ENCODE peak calls at places on chromosome X, in eight cellular contexts. I is IMR-90, X is mammary epithelial cell, N is lung, A is breast epithelium, J is PC-3, D is NT2/D1, M is mesendoderm. K is an unnamed sample. For H3K4me1, the result is how much of the 10 kb centered on the place peaks cover.

GRCh38 chrX:96407043-96407442 is 277.6 kb upstream of the DIAPH2 start:
- DNase-seq in I (peak), X (no peak), N (no peak), A (no peak), J (peak), D (no peak), M (peak), K (peak)

GRCh38 chrX:68941385-68941952 is 112.6 kb downstream of the EFNB1 start:
- DNase-seq in I (peak), X (no peak), N (peak), A (no peak), J (no peak), D (no peak), M (no peak), K (peak)

GRCh38 chrX:54166915-54167314 is 16.1 kb downstream of the FAM120C start:
- DNase-seq in I (no peak), X (no peak), N (no peak), A (no peak), J (no peak), D (no peak), M (no peak), K (no peak)

GRCh38 chrX:12970691-12971202 is 4.2 kb upstream of the TMSB4X start:
- DNase-seq in I (peak), X (no peak), N (no peak), A (no peak), J (peak), D (no peak), M (peak), K (peak)

GRCh38 chrX:5113128-5113527 is 1115.5 kb downstream of the NLGN4X start:
- DNase-seq in I (no peak), X (peak), N (no peak), A (no peak), J (peak), D (peak), M (peak), K (no peak)

GRCh38 chrX:41759817-41760216 is 35.8 kb downstream of the GPR82 start:
- DNase-seq in I (peak), X (peak), N (no peak), A (no peak), J (peak), D (peak), M (peak), K (no peak)

GRCh38 chrX:40099046-40099968 is 1.5 kb upstream of the BCOR start:
- DNase-seq in I (no peak), X (no peak), N (no peak), A (no peak), J (no peak), D (no peak), M (peak), K (no peak)

GRCh38 chrX:130770615-130771014 is 132.4 kb downstream of the ENOX2 start:
- DNase-seq in I (peak), X (peak), N (no peak), A (no peak), J (peak), D (no peak), M (no peak), K (peak)

GRCh38 chrX:104343408-104344129 is 88.8 kb upstream of the ESX1 start:
- DNase-seq in I (peak), X (peak), N (peak), A (no peak), J (peak), D (peak), M (peak), K (peak)

GRCh38 chrX:1435241-1435900 is 17.3 kb downstream of the ASMTL start:
- DNase-seq in I (no peak), X (no peak), N (no peak), A (peak), J (no peak), D (no peak), M (no peak), K (no peak)

GRCh38 chrX:54509401-54509800 is 13.4 kb upstream of the FGD1 start:
- DNase-seq in I (peak), X (no peak), N (no peak), A (no peak), J (no peak), D (no peak), M (peak), K (peak)

GRCh38 chrX:101385795-101386541 is at the start of gene BTK:
- DNase-seq in I (no peak), X (no peak), N (peak), A (no peak), J (no peak), D (no peak), M (peak), K (no peak)

GRCh38 chrX:142036111-142036510 is 132.4 kb downstream of the MAGEC1 start:
- DNase-seq in I (peak), X (no peak), N (no peak), A (no peak), J (peak), D (no peak), M (no peak), K (peak)

GRCh38 chrX:16251782-16252181 is 84.5 kb downstream of the MAGEB17 start:
- DNase-seq in I (no peak), X (no peak), N (no peak), A (no peak), J (no peak), D (no peak), M (no peak), K (no peak)

GRCh38 chrX:27964432-27964831 is 16.8 kb downstream of the DCAF8L1 start:
- DNase-seq in I (no peak), X (peak), N (no peak), A (no peak), J (peak), D (no peak), M (no peak), K (no peak)

GRCh38 chrX:33336783-33337182 is 125.4 kb upstream of the DMD start:
- DNase-seq in I (peak), X (peak), N (no peak), A (no peak), J (peak), D (no peak), M (peak), K (no peak)

GRCh38 chrX:15436220-15436619 is 52.0 kb upstream of the VEGFD start:
- DNase-seq in I (peak), X (no peak), N (no peak), A (no peak), J (no peak), D (no peak), M (no peak), K (no peak)

GRCh38 chrX:10633722-10634121 is 13.3 kb upstream of the MID1 start:
- DNase-seq in I (peak), X (peak), N (peak), A (no peak), J (peak), D (peak), M (peak), K (peak)

GRCh38 chrX:71106427-71106826 is at the start of gene CXorf65:
- DNase-seq in I (no peak), X (no peak), N (no peak), A (no peak), J (no peak), D (no peak), M (no peak), K (no peak)
- H3K4me1 ChIP-seq in I (under half), X (under half), N (under half), A (under half), J (under half), D (under half), M (under half), K (under half)

GRCh38 chrX:2697306-2697705 is 6.2 kb downstream of the CD99 start:
- DNase-seq in I (no peak), X (peak), N (no peak), A (no peak), J (peak), D (no peak), M (no peak), K (no peak)
- H3K4me1 ChIP-seq in I (under half), X (under half), N (half or more), A (under half), J (under half), D (under half), M (under half), K (under half)

DNA sequence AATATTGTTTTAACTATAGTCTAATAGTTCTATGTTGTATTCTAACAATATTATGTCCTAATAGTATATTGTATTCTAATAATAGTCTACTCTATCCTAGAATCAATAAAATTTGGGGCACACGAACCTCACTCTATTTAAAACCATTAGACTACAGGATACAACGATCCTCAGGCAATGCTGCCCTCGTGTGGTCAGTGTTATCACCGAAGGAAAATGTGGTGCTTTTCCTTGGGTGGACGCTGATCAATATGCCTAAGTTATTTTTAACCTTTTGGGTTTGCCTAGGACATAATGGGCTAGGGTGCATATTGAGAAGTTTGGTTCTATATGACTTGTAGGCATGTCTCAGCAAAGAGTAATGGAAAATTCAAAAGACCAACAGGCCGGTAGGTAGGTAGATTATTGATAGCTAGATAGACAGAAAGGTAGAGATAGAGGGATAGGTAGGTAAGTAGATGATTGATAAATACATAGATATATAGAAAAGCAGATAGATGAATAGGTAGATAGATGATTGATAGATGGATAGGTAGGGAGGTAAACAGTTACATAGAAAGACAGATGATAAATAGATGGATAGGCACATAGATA is 75.1 kb downstream of the PRKX start:
- DNase-seq in I (peak), X (peak), N (no peak), A (no peak), J (peak), D (peak), M (peak), K (peak)
- H3K4me1 ChIP-seq in I (under half), X (under half), N (under half), A (under half), J (under half), D (under half), M (under half), K (under half)

DNA sequence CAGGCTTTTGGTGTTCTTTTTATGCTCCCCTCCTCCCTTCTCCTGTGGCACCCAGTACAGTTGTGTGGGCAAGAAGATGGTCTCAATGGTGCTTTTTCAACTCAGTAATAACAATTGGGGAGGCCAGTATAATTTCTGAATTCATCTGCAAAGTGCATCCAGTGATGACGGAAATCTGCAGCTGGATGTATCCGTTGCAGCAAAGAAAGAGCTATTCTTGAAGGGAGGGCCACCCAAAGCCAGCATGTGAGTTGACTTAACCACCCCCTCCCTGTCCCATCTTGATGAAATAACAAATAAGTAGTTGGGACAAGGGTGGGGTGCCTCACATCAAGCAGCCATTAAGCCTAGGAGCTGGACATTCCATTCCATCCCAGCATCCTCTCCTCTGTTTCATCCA is 30.7 kb downstream of the TSC22D3 start:
- DNase-seq in I (no peak), X (no peak), N (no peak), A (no peak), J (no peak), D (no peak), M (no peak), K (no peak)
- H3K4me1 ChIP-seq in I (under half), X (under half), N (under half), A (under half), J (under half), D (under half), M (under half), K (under half)

GRCh38 chrX:129086802-129087201 is 436.5 kb downstream of the SMARCA1 start:
- DNase-seq in I (no peak), X (no peak), N (no peak), A (no peak), J (no peak), D (no peak), M (no peak), K (no peak)

DNA sequence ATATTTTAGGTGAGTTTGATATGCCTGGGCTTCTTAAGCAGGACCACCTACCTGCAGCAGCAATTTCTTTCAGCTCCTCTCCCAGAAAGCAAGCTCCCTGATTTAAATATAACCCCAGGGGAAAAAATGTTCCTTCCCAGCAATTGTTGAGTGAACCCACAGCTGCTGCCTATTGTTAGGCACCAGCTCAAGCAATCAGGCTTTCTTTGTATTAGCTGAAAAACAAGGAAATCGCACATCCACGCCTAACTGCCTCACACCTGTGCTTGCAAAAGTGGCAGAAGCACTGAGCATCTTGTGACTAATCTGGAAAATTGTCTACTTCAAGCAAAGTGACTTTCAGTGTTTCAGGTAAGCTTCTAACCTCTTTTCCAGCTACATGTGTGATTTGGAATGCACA is 432.2 kb downstream of the SMARCA1 start:
- DNase-seq in I (no peak), X (no peak), N (no peak), A (no peak), J (no peak), D (peak), M (peak), K (no peak)
- H3K4me1 ChIP-seq in I (under half), X (under half), N (under half), A (under half), J (under half), D (under half), M (under half), K (under half)

GRCh38 chrX:44938111-44938510 is 65.1 kb downstream of the KDM6A start:
- DNase-seq in I (no peak), X (no peak), N (no peak), A (no peak), J (no peak), D (no peak), M (no peak), K (no peak)
- H3K4me1 ChIP-seq in I (under half), X (under half), N (under half), A (under half), J (under half), D (under half), M (under half), K (under half)

GRCh38 chrX:129682979-129683378 is 28.2 kb upstream of the APLN start:
- DNase-seq in I (no peak), X (no peak), N (no peak), A (no peak), J (no peak), D (no peak), M (no peak), K (no peak)

GRCh38 chrX:129678176-129678880 is 23.6 kb upstream of the APLN start:
- DNase-seq in I (no peak), X (no peak), N (peak), A (no peak), J (peak), D (no peak), M (no peak), K (no peak)

GRCh38 chrX:129679856-129680255 is 25.1 kb upstream of the APLN start:
- DNase-seq in I (peak), X (peak), N (no peak), A (no peak), J (peak), D (no peak), M (no peak), K (no peak)

GRCh38 chrX:129678881-129679195 is 24.1 kb upstream of the APLN start:
- DNase-seq in I (no peak), X (no peak), N (no peak), A (no peak), J (peak), D (no peak), M (no peak), K (no peak)
- H3K4me1 ChIP-seq in I (under half), X (under half), N (under half), A (under half), J (under half), D (under half), M (under half), K (under half)

DNA sequence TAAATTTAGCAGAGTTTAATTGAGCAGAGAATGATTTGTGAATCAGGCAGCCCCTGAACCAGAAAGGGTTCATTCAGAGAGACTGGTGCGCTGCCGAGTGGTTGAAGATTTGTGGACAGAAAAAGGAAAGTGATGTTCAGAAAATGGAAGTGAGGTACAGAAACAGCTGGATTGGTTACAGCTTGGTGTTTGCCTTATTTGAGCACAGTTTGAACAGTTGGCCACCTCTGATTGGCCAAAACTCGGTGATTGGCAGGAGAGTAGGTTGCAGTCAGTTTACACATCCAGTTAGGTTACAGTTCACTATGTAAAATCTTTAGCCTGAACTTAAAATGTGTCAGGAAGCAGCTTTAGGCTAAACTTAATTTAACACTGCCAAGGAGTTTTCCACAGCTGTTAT is 14.9 kb downstream of the MID1IP1 start:
- DNase-seq in I (no peak), X (no peak), N (no peak), A (no peak), J (no peak), D (no peak), M (no peak), K (no peak)
- H3K4me1 ChIP-seq in I (under half), X (under half), N (under half), A (under half), J (under half), D (under half), M (under half), K (under half)

DNA sequence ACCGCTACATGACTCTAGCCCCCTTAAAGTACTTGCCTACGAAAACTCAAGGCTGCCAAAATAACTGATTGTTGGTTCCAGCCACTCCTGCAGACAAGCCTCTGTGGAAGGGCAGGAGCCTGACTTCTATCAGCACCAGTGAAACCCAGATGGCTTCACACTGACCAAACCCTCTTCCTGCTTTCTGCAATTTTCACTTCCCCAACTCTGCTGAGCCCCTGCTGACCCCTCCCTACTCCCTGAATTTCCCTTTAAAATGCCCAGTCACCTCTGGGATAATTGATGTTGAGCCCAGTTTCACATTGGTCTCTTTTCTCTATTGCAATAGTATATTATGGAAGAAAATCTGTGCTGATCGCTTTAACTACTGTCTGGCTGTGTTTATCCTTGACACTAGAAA is 61.6 kb upstream of the STS start:
- DNase-seq in I (no peak), X (no peak), N (no peak), A (no peak), J (no peak), D (no peak), M (no peak), K (no peak)
- H3K4me1 ChIP-seq in I (under half), X (under half), N (under half), A (under half), J (under half), D (under half), M (under half), K (under half)

DNA sequence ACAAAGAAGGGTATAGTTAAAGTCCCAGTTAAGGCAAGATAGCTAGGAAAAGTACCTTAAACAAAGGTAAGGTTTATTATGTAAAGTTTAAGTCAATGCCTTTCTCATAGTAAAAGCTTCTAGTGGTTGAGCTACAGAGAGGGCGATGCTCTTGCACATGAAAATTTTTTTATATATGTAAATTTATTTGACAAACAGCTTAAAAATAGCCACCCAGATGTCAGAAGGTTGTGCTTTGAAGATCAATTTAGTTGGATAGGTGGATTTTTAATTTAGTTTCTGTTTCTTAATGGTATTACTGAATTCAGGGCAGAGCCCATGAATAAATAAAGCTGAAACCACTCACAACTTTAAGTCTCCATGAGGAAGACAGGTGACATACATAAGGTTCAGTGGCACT is 29.4 kb upstream of the PPP1R2C start:
- DNase-seq in I (no peak), X (no peak), N (no peak), A (no peak), J (no peak), D (no peak), M (no peak), K (no peak)
- H3K4me1 ChIP-seq in I (under half), X (under half), N (under half), A (under half), J (under half), D (under half), M (under half), K (under half)

K was measured in astrocyte.